ENCODE peak calls at places on chromosome 7, in six cellular contexts. S is NCI-H345; K is HT-29; T is activated T-cell treated with anti-CD3 and anti-CD28 coated beads for 1 hour; I is activated CD4-positive, alpha-beta T cell treated with anti-CD3 and anti-CD28 coated beads, Interleukin-2, amount 10 ng/mL, durations not matched to agents 7 days and 5 days; L is activated CD4-positive, CD25-positive, alpha-beta regulatory T cell. W is an unnamed sample.

GRCh38 chr7:113371376-113372043 is 253.2 kb upstream of the SMIM30 start:
- DNase-seq in S (no peak), K (no peak), T (no peak), I (no peak), L (no peak), W (no peak)

GRCh38 chr7:47771990-47772360 is 176.3 kb downstream of the PKD1L1 start:
- DNase-seq in S (no peak), K (no peak), T (no peak), I (no peak), L (no peak), W (no peak)

GRCh38 chr7:96075510-96076349 is 246.2 kb downstream of the SLC25A13 start:
- DNase-seq in S (peak; percentile 85), K (peak; percentile 67), T (peak; percentile 25), I (peak; percentile 58), L (peak; percentile 4), W (peak; percentile 58)

GRCh38 chr7:80677629-80678028 is 39.2 kb downstream of the CD36 start:
- DNase-seq in S (no peak), K (no peak), T (no peak), I (no peak), L (no peak), W (no peak)

GRCh38 chr7:105952917-105953595 is 10.0 kb upstream of the CDHR3 start:
- DNase-seq in S (no peak), K (no peak), T (no peak), I (no peak), L (no peak), W (no peak)

GRCh38 chr7:137343483-137343841 is at the start of gene PTN:
- DNase-seq in S (peak; percentile 56), K (no peak), T (no peak), I (no peak), L (no peak), W (peak; percentile 68)

GRCh38 chr7:45575501-45576248 is 1.5 kb downstream of the ADCY1 start:
- DNase-seq in S (no peak), K (no peak), T (no peak), I (no peak), L (no peak), W (no peak)

GRCh38 chr7:15557186-15557585 is 4.6 kb downstream of the AGMO start:
- DNase-seq in S (no peak), K (no peak), T (no peak), I (no peak), L (no peak), W (no peak)

GRCh38 chr7:7103343-7104313 is 78.7 kb upstream of the C1GALT1 start:
- DNase-seq in S (peak; percentile 59), K (peak; percentile 78), T (no peak), I (peak; percentile 23), L (no peak), W (peak; percentile 7)

W was measured in NCI-H524.